ENCODE peak calls at places on chromosomes 16 and 17, in four cellular contexts. One of them, this sample, is unnamed.

GRCh38 chr16:278863-279366 is 1.5 kb upstream of the ARHGDIG start:
- DNase-seq in endothelial cell of umbilical vein: peak; percentile 39
- DNase-seq in GM12878: peak; percentile 8
- DNase-seq in WTC11: no peak
- DNase-seq in this sample: peak; percentile 42

GRCh38 chr16:2194166-2194834 is 2.1 kb downstream of the CASKIN1 start:
- DNase-seq in endothelial cell of umbilical vein: no peak
- DNase-seq in GM12878: no peak
- DNase-seq in WTC11: no peak
- DNase-seq in this sample: peak; percentile 34

GRCh38 chr17:81925860-81926450 is 1.6 kb downstream of the MAFG start:
- DNase-seq in endothelial cell of umbilical vein: no peak
- DNase-seq in WTC11: no peak
- DNase-seq in GM12878: no peak
- DNase-seq in this sample: no peak

GRCh38 chr17:28725166-28725659 is 820 bp downstream of the TLCD1 start:
- DNase-seq in GM12878: no peak
- DNase-seq in WTC11: no peak
- DNase-seq in endothelial cell of umbilical vein: peak; percentile 38
- DNase-seq in this sample: peak; percentile 88

GRCh38 chr17:29390856-29391631 is 881 bp downstream of the TAOK1 start:
- DNase-seq in GM12878: no peak
- DNase-seq in endothelial cell of umbilical vein: peak; percentile 45
- DNase-seq in WTC11: peak; percentile 61
- DNase-seq in this sample: peak; percentile 80

GRCh38 chr16:87765473-87765775 is 362 bp downstream of the KLHDC4 start:
- DNase-seq in endothelial cell of umbilical vein: peak; percentile 38
- DNase-seq in WTC11: no peak
- DNase-seq in GM12878: no peak
- DNase-seq in this sample: peak; percentile 62

GRCh38 chr17:71959129-71959528 is 161.7 kb upstream of the SOX9 start:
- DNase-seq in WTC11: no peak
- DNase-seq in GM12878: peak; percentile 1
- DNase-seq in endothelial cell of umbilical vein: no peak
- DNase-seq in this sample: peak; percentile 6

GRCh38 chr17:5861246-5861645 is 208.9 kb upstream of the WSCD1 start:
- DNase-seq in endothelial cell of umbilical vein: no peak
- DNase-seq in GM12878: no peak
- DNase-seq in WTC11: no peak
- DNase-seq in this sample: no peak

GRCh38 chr16:1487395-1488053 is 1.2 kb downstream of the PTX4 start:
- DNase-seq in WTC11: no peak
- DNase-seq in endothelial cell of umbilical vein: no peak
- DNase-seq in GM12878: no peak
- DNase-seq in this sample: peak; percentile 79

GRCh38 chr17:320809-321385 is 31.7 kb downstream of the RPH3AL start:
- DNase-seq in GM12878: no peak
- DNase-seq in endothelial cell of umbilical vein: no peak
- DNase-seq in WTC11: peak; percentile 79
- DNase-seq in this sample: no peak

GRCh38 chr17:16442594-16443389 is 27.4 kb downstream of the TRPV2 start:
- DNase-seq in endothelial cell of umbilical vein: no peak
- DNase-seq in GM12878: no peak
- DNase-seq in WTC11: no peak
- DNase-seq in this sample: peak; percentile 55

GRCh38 chr17:28105501-28105900 is 63.0 kb downstream of the NLK start:
- DNase-seq in WTC11: no peak
- DNase-seq in GM12878: no peak
- DNase-seq in endothelial cell of umbilical vein: no peak
- DNase-seq in this sample: no peak

GRCh38 chr16:11901091-11901490 is 14.7 kb downstream of the GSPT1 start:
- DNase-seq in endothelial cell of umbilical vein: peak; percentile 20
- DNase-seq in GM12878: no peak
- DNase-seq in WTC11: no peak
- DNase-seq in this sample: no peak

DNA sequence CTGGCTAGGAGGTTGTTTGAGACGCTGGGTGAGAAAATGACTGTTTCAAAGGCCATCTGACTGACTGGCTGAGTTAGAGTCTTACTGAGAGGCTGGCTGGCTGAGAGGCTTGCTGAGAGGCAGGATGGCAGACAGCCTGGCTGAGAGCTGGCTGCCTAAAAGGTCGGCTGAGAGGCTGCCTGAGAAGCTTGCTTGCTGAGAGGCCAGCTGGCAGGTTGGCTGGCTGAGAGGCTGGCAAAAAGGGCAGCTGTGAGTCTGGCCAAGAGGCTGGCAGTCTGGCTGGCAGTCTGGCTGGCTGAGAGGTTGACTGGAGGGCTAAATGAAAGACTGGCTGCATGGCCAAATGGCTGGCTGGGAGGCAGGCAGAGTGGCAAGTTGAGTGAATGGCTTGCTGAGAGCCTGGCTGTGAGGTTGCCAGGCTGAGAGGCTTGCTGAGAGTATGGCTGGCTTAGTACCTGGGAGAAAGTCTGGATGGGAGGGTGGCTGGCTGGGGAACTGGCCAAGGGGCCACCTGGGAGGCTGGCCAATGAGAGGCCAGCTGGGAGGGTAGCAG is 35.3 kb upstream of the ACSM2B start:
- DNase-seq in endothelial cell of umbilical vein: no peak
- DNase-seq in GM12878: no peak
- DNase-seq in WTC11: no peak
- DNase-seq in this sample: no peak
- TF ChIP-seq MAX in endothelial cell of umbilical vein: no peak
- TF ChIP-seq MAX in GM12878: no peak
- TF ChIP-seq MAX in WTC11: no peak
- TF ChIP-seq MAX in this sample: no peak

GRCh38 chr16:67719048-67719777 is at the start of gene GFOD2:
- DNase-seq in endothelial cell of umbilical vein: peak; percentile 98
- DNase-seq in GM12878: peak; percentile 79
- DNase-seq in WTC11: peak; percentile 99
- DNase-seq in this sample: peak; percentile 95

GRCh38 chr16:67716097-67716496 is 3.0 kb downstream of the GFOD2 start:
- DNase-seq in WTC11: no peak
- DNase-seq in GM12878: no peak
- DNase-seq in endothelial cell of umbilical vein: no peak
- DNase-seq in this sample: no peak

GRCh38 chr16:67719778-67720144 is 645 bp upstream of the GFOD2 start:
- DNase-seq in GM12878: no peak
- DNase-seq in endothelial cell of umbilical vein: no peak
- DNase-seq in WTC11: no peak
- DNase-seq in this sample: peak; percentile 47

GRCh38 chr16:67720236-67720635 is 1.1 kb upstream of the GFOD2 start:
- DNase-seq in WTC11: no peak
- DNase-seq in endothelial cell of umbilical vein: no peak
- DNase-seq in GM12878: no peak
- DNase-seq in this sample: no peak

DNA sequence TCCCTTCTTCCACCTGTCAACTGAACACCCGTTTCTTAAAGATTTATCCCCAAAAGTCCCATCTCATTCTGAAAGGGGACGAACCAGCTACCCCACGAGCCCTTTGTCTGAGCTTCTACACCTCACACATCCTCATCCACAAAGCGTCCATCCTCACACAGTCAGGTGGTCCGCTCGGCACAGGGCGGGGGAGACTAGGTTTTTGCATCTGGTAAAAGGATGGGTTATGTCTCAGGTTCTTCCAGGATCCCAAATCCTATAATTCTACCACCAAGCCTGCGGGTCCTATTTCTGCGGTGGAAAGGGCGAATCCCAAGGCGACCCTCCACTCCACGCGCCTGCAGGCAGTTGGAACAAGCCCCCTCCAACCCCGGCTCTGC is 458 bp downstream of the GFOD2 start:
- DNase-seq in endothelial cell of umbilical vein: peak; percentile 35
- DNase-seq in WTC11: no peak
- DNase-seq in GM12878: no peak
- DNase-seq in this sample: peak; percentile 20
- TF ChIP-seq MAX in endothelial cell of umbilical vein: no peak
- TF ChIP-seq MAX in WTC11: no peak
- TF ChIP-seq MAX in GM12878: no peak
- TF ChIP-seq MAX in this sample: peak; percentile 5

DNA sequence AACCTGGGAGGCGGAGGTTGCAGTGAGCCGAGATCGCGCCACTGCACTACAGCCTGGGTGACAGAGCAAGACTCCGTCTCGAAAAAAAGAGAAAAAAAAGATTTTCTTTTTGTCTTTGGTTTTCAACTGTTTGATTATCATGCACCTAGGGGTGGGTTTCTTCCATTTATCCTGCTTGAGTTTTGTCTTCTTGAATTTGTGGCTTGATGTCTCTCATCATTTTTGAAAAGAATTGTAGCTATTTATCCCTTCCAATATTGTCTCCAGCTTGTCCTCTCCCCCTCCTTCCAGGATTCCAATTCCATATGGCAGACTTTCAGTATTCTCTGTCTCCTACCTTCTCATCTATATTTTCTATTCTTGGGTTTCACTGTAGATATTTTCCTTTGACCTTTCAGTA is 7.8 kb downstream of the B9D1 start:
- DNase-seq in WTC11: no peak
- DNase-seq in endothelial cell of umbilical vein: no peak
- DNase-seq in GM12878: no peak
- DNase-seq in this sample: no peak
- TF ChIP-seq MAX in WTC11: no peak
- TF ChIP-seq MAX in endothelial cell of umbilical vein: no peak
- TF ChIP-seq MAX in GM12878: no peak
- TF ChIP-seq MAX in this sample: no peak

DNA sequence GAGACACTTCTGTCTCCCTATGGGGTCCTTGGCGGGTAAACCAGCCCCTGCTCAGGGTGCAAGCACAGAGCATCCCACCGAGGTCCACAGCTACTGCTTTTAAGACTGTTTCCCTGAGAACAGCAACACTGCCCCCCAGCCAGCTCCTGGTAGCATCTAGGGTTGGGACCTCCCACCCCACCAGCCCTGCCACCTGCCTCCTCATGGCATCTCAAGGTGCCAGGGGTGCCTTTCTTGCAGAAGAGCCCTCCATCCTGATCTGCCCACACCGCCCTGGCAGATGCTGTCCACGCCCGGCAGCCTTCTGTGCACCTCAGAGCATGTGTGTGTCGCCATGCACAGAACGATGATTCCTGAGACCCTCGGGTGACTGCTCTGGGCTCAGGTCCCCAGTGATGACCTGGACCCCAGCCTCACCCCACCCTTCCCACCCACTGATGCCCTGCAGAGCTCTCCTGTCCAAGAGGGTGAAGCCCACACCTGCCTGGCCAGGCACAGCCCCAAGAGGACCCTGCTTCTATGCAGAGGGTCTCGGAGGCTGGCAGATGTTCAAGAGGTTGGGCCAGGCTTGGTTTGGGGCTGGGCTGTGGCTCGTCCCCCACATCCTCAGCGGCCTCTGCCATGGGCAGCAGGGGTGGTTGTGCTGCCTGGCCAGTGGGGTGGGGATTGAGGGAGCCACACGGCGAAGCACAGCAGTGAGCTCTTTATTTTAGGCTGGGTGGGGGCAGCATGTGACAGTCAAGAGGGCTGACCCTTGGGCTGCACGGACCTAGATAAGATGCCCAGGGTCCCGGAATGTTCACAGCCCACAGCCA is 5.1 kb upstream of the SPATA2L start:
- DNase-seq in GM12878: no peak
- DNase-seq in WTC11: no peak
- DNase-seq in endothelial cell of umbilical vein: no peak
- DNase-seq in this sample: no peak
- TF ChIP-seq MAX in GM12878: no peak
- TF ChIP-seq MAX in WTC11: no peak
- TF ChIP-seq MAX in endothelial cell of umbilical vein: no peak
- TF ChIP-seq MAX in this sample: no peak

GRCh38 chr17:45789874-45790273 is 5.8 kb downstream of the CRHR1 start:
- DNase-seq in endothelial cell of umbilical vein: no peak
- DNase-seq in WTC11: no peak
- DNase-seq in GM12878: no peak
- DNase-seq in this sample: peak; percentile 46
- TF ChIP-seq MAX in endothelial cell of umbilical vein: no peak
- TF ChIP-seq MAX in WTC11: no peak
- TF ChIP-seq MAX in GM12878: no peak
- TF ChIP-seq MAX in this sample: no peak

GRCh38 chr16:64397042-64397441 is 724.8 kb downstream of the CDH11 start:
- DNase-seq in endothelial cell of umbilical vein: peak; percentile 14
- DNase-seq in WTC11: no peak
- DNase-seq in GM12878: no peak
- DNase-seq in this sample: no peak

GRCh38 chr16:64392456-64392855 is 729.4 kb downstream of the CDH11 start:
- DNase-seq in GM12878: no peak
- DNase-seq in WTC11: no peak
- DNase-seq in endothelial cell of umbilical vein: no peak
- DNase-seq in this sample: no peak

GRCh38 chr16:64391009-64391663 is 730.7 kb downstream of the CDH11 start:
- DNase-seq in GM12878: no peak
- DNase-seq in WTC11: no peak
- DNase-seq in endothelial cell of umbilical vein: peak; percentile 59
- DNase-seq in this sample: no peak

GRCh38 chr16:64390102-64390501 is 731.8 kb downstream of the CDH11 start:
- DNase-seq in GM12878: no peak
- DNase-seq in endothelial cell of umbilical vein: no peak
- DNase-seq in WTC11: no peak
- DNase-seq in this sample: no peak

GRCh38 chr16:64394061-64394460 is 727.8 kb downstream of the CDH11 start:
- DNase-seq in endothelial cell of umbilical vein: no peak
- DNase-seq in GM12878: no peak
- DNase-seq in WTC11: no peak
- DNase-seq in this sample: no peak
- TF ChIP-seq MAX in endothelial cell of umbilical vein: no peak
- TF ChIP-seq MAX in GM12878: no peak
- TF ChIP-seq MAX in WTC11: no peak
- TF ChIP-seq MAX in this sample: no peak

GRCh38 chr17:35543856-35544255 is 6.4 kb upstream of the SLFN12L start:
- DNase-seq in GM12878: no peak
- DNase-seq in endothelial cell of umbilical vein: peak; percentile 57
- DNase-seq in WTC11: no peak
- DNase-seq in this sample: no peak
- TF ChIP-seq MAX in GM12878: no peak
- TF ChIP-seq MAX in endothelial cell of umbilical vein: no peak
- TF ChIP-seq MAX in WTC11: no peak
- TF ChIP-seq MAX in this sample: no peak

GRCh38 chr16:82819286-82819685 is 192.5 kb downstream of the CDH13 start:
- DNase-seq in GM12878: no peak
- DNase-seq in endothelial cell of umbilical vein: no peak
- DNase-seq in WTC11: no peak
- DNase-seq in this sample: no peak
- TF ChIP-seq MAX in GM12878: no peak
- TF ChIP-seq MAX in endothelial cell of umbilical vein: no peak
- TF ChIP-seq MAX in WTC11: no peak
- TF ChIP-seq MAX in this sample: no peak

GRCh38 chr17:3845361-3845753 is 689 bp downstream of the NCBP3 start:
- DNase-seq in WTC11: no peak
- DNase-seq in endothelial cell of umbilical vein: peak; percentile 39
- DNase-seq in GM12878: no peak
- DNase-seq in this sample: peak; percentile 27
- TF ChIP-seq MAX in WTC11: no peak
- TF ChIP-seq MAX in endothelial cell of umbilical vein: no peak
- TF ChIP-seq MAX in GM12878: no peak
- TF ChIP-seq MAX in this sample: no peak